ENCODE peak calls at places on chromosomes 11 and 22, in four cellular contexts. Z is lower leg skin, E is right atrium auricular region, N is brain microvascular endothelial cell. W is an unnamed sample.

GRCh38 chr22:42452456-42452855 is 20.3 kb upstream of the NFAM1 start:
- DNase-seq in E (no peak), N (no peak), Z (no peak), W (no peak)

GRCh38 chr11:64294665-64295289 is 3.7 kb downstream of the KCNK4 start:
- DNase-seq in N (no peak), E (no peak), Z (no peak), W (no peak)

GRCh38 chr11:25159341-25159740 is 662.5 kb downstream of the LUZP2 start:
- DNase-seq in Z (no peak), N (peak; percentile 6), E (no peak), W (no peak)

GRCh38 chr11:5380740-5381342 is 2.8 kb upstream of the OR51M1 start:
- DNase-seq in Z (no peak), E (no peak), N (peak; percentile 63), W (peak; percentile 69)

GRCh38 chr11:76207642-76208378 is 1.5 kb upstream of the WNT11 start:
- DNase-seq in N (peak; percentile 33), E (peak; percentile 74), Z (peak; percentile 96), W (peak; percentile 51)

GRCh38 chr11:111631034-111631665 is 28.9 kb downstream of the SIK2 start:
- DNase-seq in N (no peak), E (no peak), Z (no peak), W (peak; percentile 28)

GRCh38 chr22:39216143-39216490 is 28.7 kb downstream of the PDGFB start:
- DNase-seq in N (no peak), Z (peak; percentile 80), E (no peak), W (no peak)

GRCh38 chr22:43829448-43829821 is 17.3 kb upstream of the EFCAB6 start:
- DNase-seq in E (no peak), Z (peak; percentile 87), N (no peak), W (no peak)

DNA sequence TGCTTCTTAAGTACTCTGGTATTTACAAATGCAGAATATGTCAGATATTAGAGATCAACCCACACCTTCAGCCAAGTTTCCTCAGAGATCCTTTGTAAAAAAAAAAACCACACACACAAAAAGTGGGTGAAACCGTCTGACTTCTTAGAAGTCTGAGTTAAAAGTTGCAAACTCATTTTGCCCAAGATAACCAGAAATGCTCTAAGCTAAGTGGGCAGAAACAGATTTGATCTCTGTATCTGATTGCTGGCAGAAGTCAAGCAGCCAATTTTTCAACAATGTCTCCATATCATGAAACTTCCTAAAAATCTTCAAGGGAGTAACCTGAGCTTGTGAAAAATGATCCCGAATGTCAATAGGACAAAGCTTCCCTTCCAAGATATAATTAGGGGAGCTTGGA is 28.7 kb upstream of the ATXN10 start:
- DNase-seq in Z (no peak), N (no peak), E (no peak), W (no peak)
- TF ChIP-seq CTCF in Z (no peak), N (no peak), E (no peak), W (no peak)

GRCh38 chr11:46350695-46351094 is 3.4 kb downstream of the DGKZ start:
- DNase-seq in E (no peak), N (no peak), Z (no peak), W (no peak)

GRCh38 chr11:46348986-46349401 is 1.7 kb downstream of the DGKZ start:
- DNase-seq in N (no peak), E (no peak), Z (no peak), W (no peak)

GRCh38 chr11:46346886-46347636 is at the start of gene DGKZ:
- DNase-seq in N (peak; percentile 54), E (peak; percentile 82), Z (peak; percentile 96), W (peak; percentile 66)

GRCh38 chr11:46347637-46348311 is 511 bp downstream of the DGKZ start:
- DNase-seq in E (no peak), N (no peak), Z (no peak), W (no peak)

DNA sequence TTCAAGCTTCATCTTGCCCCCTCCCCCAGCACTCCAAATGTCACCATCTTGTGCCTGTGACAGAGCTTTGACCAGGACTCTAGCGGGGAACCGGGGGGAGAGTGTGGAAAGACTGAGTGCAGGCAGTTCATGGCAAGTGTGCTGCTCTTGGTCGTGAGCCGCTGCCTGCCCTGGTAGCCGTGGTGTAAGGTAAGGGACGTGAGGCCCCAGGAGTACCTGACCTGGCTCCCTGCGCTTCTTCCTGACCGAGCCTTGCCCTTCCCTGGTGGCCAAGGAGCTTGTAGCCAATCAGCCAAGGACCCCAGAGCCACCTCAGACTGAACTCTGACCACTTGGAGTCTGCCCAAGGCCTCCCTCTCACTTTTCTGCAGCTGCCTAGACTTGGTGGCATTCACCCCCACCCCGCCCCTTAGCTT is 1.3 kb downstream of the DGKZ start:
- DNase-seq in Z (no peak), N (no peak), E (no peak), W (no peak)
- TF ChIP-seq CTCF in Z (no peak), N (no peak), E (no peak), W (no peak)

GRCh38 chr11:10893713-10894112 is 35.9 kb upstream of the ZBED5 start:
- DNase-seq in N (peak; percentile 45), E (no peak), Z (no peak), W (peak; percentile 41)
- TF ChIP-seq CTCF in N (peak; percentile 54), E (no peak), Z (no peak), W (peak; percentile 62)

GRCh38 chr11:96530473-96530872 is 140.7 kb downstream of the JRKL start:
- DNase-seq in E (no peak), Z (no peak), N (no peak), W (no peak)

GRCh38 chr11:96520939-96521338 is 131.1 kb downstream of the JRKL start:
- DNase-seq in Z (no peak), E (no peak), N (no peak), W (no peak)

DNA sequence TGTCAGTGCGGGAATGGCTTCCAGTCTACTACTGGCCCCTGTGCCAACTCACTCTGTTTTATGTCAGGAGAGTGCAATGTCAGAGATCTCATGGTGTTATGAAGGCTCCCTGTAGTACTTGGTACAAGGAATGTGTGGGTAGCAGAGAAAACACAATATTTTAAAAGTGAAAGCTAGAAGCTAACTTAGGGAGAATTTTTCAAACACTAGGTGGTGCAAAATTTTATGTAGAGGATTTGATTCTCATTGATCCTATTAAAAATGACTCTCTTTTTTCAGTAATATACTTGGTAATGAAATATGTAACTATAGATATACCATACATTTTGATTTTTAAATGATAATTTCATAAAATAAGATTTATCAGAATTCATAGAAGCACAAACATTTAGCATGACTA is 134.7 kb downstream of the JRKL start:
- DNase-seq in Z (no peak), E (no peak), N (peak; percentile 0), W (no peak)
- TF ChIP-seq CTCF in Z (no peak), E (no peak), N (no peak), W (peak; percentile 46)

GRCh38 chr22:20547029-20547428 is 39.6 kb downstream of the MED15 start:
- DNase-seq in E (no peak), Z (no peak), N (no peak), W (no peak)

GRCh38 chr22:20548806-20549205 is 41.4 kb downstream of the MED15 start:
- DNase-seq in Z (no peak), E (no peak), N (no peak), W (no peak)

GRCh38 chr22:20550057-20550817 is 42.8 kb downstream of the MED15 start:
- DNase-seq in E (no peak), Z (no peak), N (no peak), W (no peak)

GRCh38 chr22:20550851-20551744 is 43.7 kb downstream of the MED15 start:
- DNase-seq in E (peak; percentile 74), Z (no peak), N (peak; percentile 73), W (peak; percentile 78)

GRCh38 chr22:20549232-20549841 is 41.9 kb downstream of the MED15 start:
- DNase-seq in E (no peak), N (no peak), Z (no peak), W (no peak)
- TF ChIP-seq CTCF in E (no peak), N (peak; percentile 19), Z (no peak), W (no peak)

GRCh38 chr11:34653851-34654490 is 33.1 kb downstream of the EHF start:
- DNase-seq in E (no peak), N (peak; percentile 95), Z (no peak), W (peak; percentile 98)
- TF ChIP-seq CTCF in E (no peak), N (peak; percentile 32), Z (no peak), W (peak; percentile 23)

DNA sequence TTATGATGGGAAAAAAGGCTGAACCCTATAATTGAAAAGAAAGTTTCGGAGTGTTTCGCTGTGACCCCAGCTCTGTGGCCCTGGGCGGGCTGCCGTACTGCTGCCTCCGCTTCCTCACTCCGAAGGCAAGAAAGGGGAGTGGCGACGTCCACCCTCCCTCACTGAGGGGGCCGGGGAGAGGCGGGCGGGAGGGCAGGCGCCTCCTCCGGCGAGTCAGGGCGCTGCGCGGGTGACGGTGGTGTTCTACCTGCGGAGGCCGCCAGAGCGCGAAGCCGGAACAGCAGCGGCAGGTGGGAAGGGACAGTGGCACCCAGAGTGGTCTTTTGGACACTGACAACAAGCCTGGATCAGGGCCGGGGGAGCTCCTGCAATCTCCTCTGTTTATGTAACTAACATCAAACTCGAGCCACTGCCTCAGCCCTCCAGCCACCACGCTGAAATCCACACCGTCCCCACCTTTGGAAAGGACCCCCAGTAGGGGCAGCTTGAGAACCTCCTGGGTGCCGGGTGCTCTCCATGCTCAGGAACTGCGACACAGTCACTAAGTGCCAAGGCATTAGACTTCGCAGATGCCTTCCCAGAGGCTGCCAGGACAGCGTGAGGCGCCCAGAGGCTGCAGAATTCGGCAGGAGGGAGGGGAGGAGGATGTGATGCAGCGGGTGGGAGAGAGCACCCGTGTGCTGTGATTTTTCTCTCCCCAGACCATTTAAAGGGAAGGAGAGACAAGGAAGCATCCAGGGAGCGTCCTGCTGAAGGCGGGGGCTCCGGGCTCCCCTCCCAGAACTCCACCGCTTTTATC is 25.5 kb downstream of the BID start:
- DNase-seq in N (no peak), E (no peak), Z (no peak), W (no peak)
- TF ChIP-seq CTCF in N (no peak), E (no peak), Z (no peak), W (no peak)

GRCh38 chr11:86749376-86749775 is 51.0 kb upstream of the PRSS23 start:
- DNase-seq in Z (no peak), E (no peak), N (no peak), W (no peak)
- TF ChIP-seq CTCF in Z (no peak), E (no peak), N (peak; percentile 43), W (peak; percentile 44)

DNA sequence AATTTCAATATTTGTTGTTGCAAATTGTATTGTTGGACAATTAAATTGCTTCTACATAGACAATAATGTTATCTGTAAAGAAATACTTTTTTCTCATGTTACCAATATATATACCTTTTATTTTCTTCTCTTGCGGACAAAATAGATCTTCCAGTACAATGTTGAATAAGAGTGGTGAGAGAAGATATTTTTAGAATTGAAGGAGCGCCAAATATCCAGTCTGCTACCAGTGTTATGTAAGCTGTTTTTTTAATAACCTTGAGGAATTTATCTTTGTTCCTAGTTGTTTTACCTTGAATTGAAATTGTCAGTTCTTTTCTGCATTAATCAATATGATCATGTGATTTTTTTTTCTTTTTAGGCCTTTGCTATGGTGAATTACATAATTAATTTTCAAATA is 1702.5 kb upstream of the RAG2 start:
- DNase-seq in E (no peak), N (no peak), Z (no peak), W (no peak)
- TF ChIP-seq CTCF in E (no peak), N (no peak), Z (no peak), W (no peak)

DNA sequence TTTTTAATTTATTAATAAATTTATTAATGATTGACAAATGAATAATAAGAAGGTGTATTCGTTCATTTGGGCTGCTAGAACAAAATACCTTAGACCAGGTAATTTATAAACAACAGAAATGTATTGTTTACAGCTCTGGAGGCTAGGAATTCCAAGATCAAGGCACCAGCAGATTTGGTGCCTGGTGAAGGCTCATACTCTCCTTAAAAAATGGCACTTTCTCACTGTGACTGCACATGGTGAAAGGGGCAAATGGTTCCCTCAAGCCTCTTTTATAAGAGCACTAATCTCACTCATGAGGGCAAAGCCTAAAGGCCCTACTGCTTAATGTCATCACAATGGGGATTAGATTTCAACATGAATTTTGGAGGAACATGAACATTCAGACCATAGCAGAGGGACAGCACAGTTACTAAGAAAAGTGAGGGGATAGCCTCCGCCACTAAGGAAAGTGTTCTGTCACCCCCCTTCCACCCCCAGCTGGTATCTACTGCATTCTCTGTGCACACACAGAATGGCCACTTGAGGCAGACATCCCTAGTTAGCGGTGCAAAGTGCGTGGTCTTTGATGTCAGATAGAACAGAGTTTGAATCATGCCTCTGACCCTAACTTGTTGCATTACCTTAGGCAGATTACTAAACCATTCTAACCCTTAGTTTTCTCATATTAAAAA is 47.2 kb upstream of the CEP295 start:
- DNase-seq in E (no peak), Z (no peak), N (no peak), W (no peak)
- TF ChIP-seq CTCF in E (no peak), Z (no peak), N (peak; percentile 50), W (peak; percentile 34)